ENCODE peak calls at places on chromosomes 7 and 10, in ten cellular contexts. F, J, M, N, Z, D, A, L, O and X are unnamed samples. For H3K4me1, the result is how much of the 10 kb centered on the place peaks cover.

GRCh38 chr7:17680943-17681351 is 259.3 kb downstream of the SNX13 start:
- DNase-seq in F (peak), J (peak), M (no peak), N (no peak), Z (no peak), D (no peak), A (no peak), L (no peak), O (no peak), X (no peak)

GRCh38 chr7:76193478-76193877 is 8.2 kb upstream of the SRRM3 start:
- DNase-seq in F (no peak), J (peak), M (no peak), N (no peak), Z (no peak), D (no peak), A (no peak), L (no peak), O (no peak), X (no peak)

GRCh38 chr10:79221110-79222051 is 125.9 kb upstream of the PPIF start:
- DNase-seq in F (peak), J (no peak), M (peak), N (peak), Z (peak), D (no peak), A (no peak), L (peak), O (peak), X (peak)

GRCh38 chr10:76136876-76137420 is 705.5 kb downstream of the LRMDA start:
- DNase-seq in F (no peak), J (no peak), M (no peak), N (no peak), Z (no peak), D (no peak), A (no peak), L (no peak), O (no peak), X (no peak)

GRCh38 chr7:271266-272107 is 18.5 kb upstream of the FOXL3 start:
- DNase-seq in F (no peak), J (no peak), M (no peak), N (no peak), Z (no peak), D (no peak), A (no peak), L (peak), O (no peak), X (no peak)

GRCh38 chr7:98735801-98736200 is 118.7 kb downstream of the NPTX2 start:
- DNase-seq in F (no peak), J (no peak), M (no peak), N (no peak), Z (no peak), D (no peak), A (no peak), L (peak), O (no peak), X (no peak)

GRCh38 chr10:91742189-91742588 is 56.0 kb upstream of the TNKS2 start:
- DNase-seq in F (peak), J (no peak), M (no peak), N (no peak), Z (no peak), D (no peak), A (no peak), L (no peak), O (no peak), X (no peak)

GRCh38 chr7:140036224-140036651 is 26.5 kb downstream of the PARP12 start:
- DNase-seq in F (no peak), J (no peak), M (no peak), N (no peak), Z (peak), D (no peak), A (no peak), L (no peak), O (no peak), X (no peak)

GRCh38 chr10:115665549-115665948 is 572.4 kb downstream of the ATRNL1 start:
- DNase-seq in F (no peak), J (no peak), M (no peak), N (no peak), Z (no peak), D (no peak), A (no peak), L (no peak), O (no peak), X (no peak)

GRCh38 chr10:73759512-73760115 is 15.4 kb downstream of the SEC24C start:
- DNase-seq in F (no peak), J (no peak), M (no peak), N (no peak), Z (no peak), D (no peak), A (no peak), L (peak), O (no peak), X (no peak)

GRCh38 chr10:51709324-51709972 is 10.1 kb upstream of the CSTF2T start:
- DNase-seq in F (no peak), J (no peak), M (no peak), N (no peak), Z (no peak), D (no peak), A (no peak), L (no peak), O (no peak), X (no peak)

GRCh38 chr7:4687956-4688355 is 5.9 kb downstream of the FOXK1 start:
- DNase-seq in F (no peak), J (no peak), M (no peak), N (no peak), Z (no peak), D (no peak), A (no peak), L (no peak), O (no peak), X (no peak)

GRCh38 chr10:124593431-124593985 is 131.9 kb downstream of the LHPP start:
- DNase-seq in F (no peak), J (no peak), M (no peak), N (no peak), Z (no peak), D (peak), A (no peak), L (peak), O (no peak), X (no peak)

GRCh38 chr10:66564341-66564740 is 361.5 kb upstream of the LRRTM3 start:
- DNase-seq in F (no peak), J (no peak), M (no peak), N (no peak), Z (no peak), D (no peak), A (no peak), L (no peak), O (no peak), X (no peak)

GRCh38 chr7:70497793-70498192 is 634.2 kb upstream of the GALNT17 start:
- DNase-seq in F (no peak), J (no peak), M (no peak), N (no peak), Z (no peak), D (no peak), A (no peak), L (no peak), O (no peak), X (no peak)

GRCh38 chr7:122884186-122884585 is 2.1 kb downstream of the CADPS2 start:
- DNase-seq in F (no peak), J (no peak), M (no peak), N (no peak), Z (no peak), D (no peak), A (no peak), L (no peak), O (no peak), X (peak)

GRCh38 chr10:71974489-71975011 is 10.4 kb downstream of the CHST3 start:
- DNase-seq in F (peak), J (peak), M (no peak), N (no peak), Z (peak), D (no peak), A (no peak), L (peak), O (no peak), X (no peak)

GRCh38 chr7:76396039-76396732 is 13.3 kb downstream of the SSC4D start:
- DNase-seq in F (no peak), J (peak), M (no peak), N (no peak), Z (no peak), D (no peak), A (no peak), L (no peak), O (no peak), X (no peak)

GRCh38 chr10:124523886-124524285 is 62.3 kb downstream of the LHPP start:
- DNase-seq in F (no peak), J (no peak), M (no peak), N (no peak), Z (no peak), D (no peak), A (no peak), L (no peak), O (no peak), X (no peak)

GRCh38 chr7:134811798-134812197 is 32.4 kb downstream of the CALD1 start:
- DNase-seq in F (peak), J (no peak), M (no peak), N (no peak), Z (no peak), D (no peak), A (no peak), L (no peak), O (no peak), X (no peak)

GRCh38 chr10:114751856-114752255 is 69.7 kb upstream of the FHIP2A start:
- DNase-seq in F (peak), J (no peak), M (no peak), N (no peak), Z (no peak), D (no peak), A (no peak), L (no peak), O (no peak), X (no peak)

GRCh38 chr10:112184052-112184371 is 447 bp upstream of the GPAM start:
- DNase-seq in F (no peak), J (no peak), M (no peak), N (no peak), Z (no peak), D (no peak), A (no peak), L (no peak), O (no peak), X (no peak)

GRCh38 chr7:136637826-136638225 is 230.6 kb upstream of the CHRM2 start:
- DNase-seq in F (no peak), J (no peak), M (no peak), N (no peak), Z (no peak), D (no peak), A (no peak), L (no peak), O (no peak), X (no peak)

GRCh38 chr7:44757311-44757710 is 8.7 kb downstream of the ZMIZ2 start:
- DNase-seq in F (no peak), J (no peak), M (no peak), N (peak), Z (no peak), D (no peak), A (no peak), L (peak), O (peak), X (no peak)

GRCh38 chr10:103739039-103739764 is 116.2 kb downstream of the SH3PXD2A start:
- DNase-seq in F (peak), J (no peak), M (peak), N (peak), Z (no peak), D (no peak), A (no peak), L (no peak), O (peak), X (peak)

GRCh38 chr10:27744478-27745379 is 890 bp downstream of the MKX start:
- DNase-seq in F (peak), J (peak), M (peak), N (peak), Z (no peak), D (peak), A (no peak), L (peak), O (peak), X (peak)

GRCh38 chr10:71998119-71998839 is 34.1 kb downstream of the CHST3 start:
- DNase-seq in F (no peak), J (no peak), M (peak), N (peak), Z (peak), D (no peak), A (no peak), L (peak), O (peak), X (no peak)

GRCh38 chr10:79390551-79391229 is 43.4 kb downstream of the PPIF start:
- DNase-seq in F (no peak), J (no peak), M (peak), N (peak), Z (peak), D (peak), A (no peak), L (peak), O (peak), X (no peak)

GRCh38 chr7:132574281-132574680 is 2.0 kb downstream of the PLXNA4 start:
- DNase-seq in F (no peak), J (no peak), M (no peak), N (no peak), Z (no peak), D (no peak), A (no peak), L (no peak), O (no peak), X (no peak)

GRCh38 chr10:104589431-104589830 is 51.7 kb upstream of the SORCS3 start:
- DNase-seq in F (no peak), J (no peak), M (no peak), N (no peak), Z (no peak), D (no peak), A (no peak), L (no peak), O (no peak), X (no peak)

GRCh38 chr7:31794851-31795250 is 107.8 kb downstream of the PPP1R17 start:
- DNase-seq in F (no peak), J (no peak), M (no peak), N (no peak), Z (no peak), D (no peak), A (no peak), L (no peak), O (no peak), X (no peak)

GRCh38 chr7:2281556-2281955 is 32.7 kb downstream of the SNX8 start:
- DNase-seq in F (peak), J (no peak), M (no peak), N (peak), Z (no peak), D (no peak), A (no peak), L (no peak), O (peak), X (no peak)

GRCh38 chr10:132745971-132746370 is 40.0 kb downstream of the NKX6-2 start:
- DNase-seq in F (no peak), J (no peak), M (no peak), N (no peak), Z (no peak), D (no peak), A (no peak), L (no peak), O (no peak), X (no peak)

GRCh38 chr10:106957825-106958581 is 206.5 kb downstream of the SORCS1 start:
- DNase-seq in F (no peak), J (no peak), M (no peak), N (no peak), Z (no peak), D (no peak), A (no peak), L (no peak), O (no peak), X (no peak)

DNA sequence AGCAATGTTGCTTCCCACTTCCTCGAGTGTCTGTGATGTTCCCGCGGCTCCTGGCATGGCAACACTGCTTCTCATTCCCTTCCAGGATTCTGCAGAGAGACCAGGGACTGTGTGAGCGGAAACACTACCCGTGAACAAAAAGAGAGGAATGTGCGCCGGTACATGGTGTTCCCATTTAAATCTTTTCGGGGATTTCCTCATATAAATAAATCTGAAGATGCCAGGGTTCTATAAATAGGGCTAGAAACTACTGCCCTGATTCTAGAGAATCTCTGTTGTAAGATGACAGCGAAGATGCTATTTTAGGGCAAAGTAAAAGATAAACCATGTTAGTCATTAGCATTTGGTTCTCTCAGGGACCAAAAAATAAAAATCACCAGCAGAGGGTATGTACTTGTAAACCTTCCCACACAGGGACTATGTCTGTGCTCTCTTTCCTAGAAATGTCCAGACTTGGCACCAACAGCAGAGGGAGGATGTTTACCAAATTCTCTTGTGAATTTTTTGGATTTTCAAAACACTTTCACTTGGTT is 92.2 kb upstream of the DDC start:
- DNase-seq in F (peak), J (no peak), M (no peak), N (no peak), Z (peak), D (no peak), A (no peak), L (no peak), O (peak), X (peak)
- TF ChIP-seq POLR2A in F (no peak), J (no peak), M (no peak), N (no peak), Z (no peak), D (no peak), A (no peak), L (no peak), O (no peak), X (no peak)

GRCh38 chr7:35728412-35729060 is 33.6 kb upstream of the HERPUD2 start:
- DNase-seq in F (no peak), J (no peak), M (no peak), N (no peak), Z (no peak), D (no peak), A (no peak), L (no peak), O (no peak), X (no peak)
- H3K4me1 ChIP-seq in F (under half), J (under half), M (under half), N (under half), Z (under half), D (under half), A (under half), L (half or more), O (under half), X (under half)

GRCh38 chr7:128939861-128940410 is 2.2 kb downstream of the IRF5 start:
- DNase-seq in F (no peak), J (no peak), M (no peak), N (no peak), Z (no peak), D (no peak), A (no peak), L (peak), O (no peak), X (no peak)
- TF ChIP-seq POLR2A in F (no peak), J (no peak), M (no peak), N (no peak), Z (no peak), D (no peak), A (no peak), L (no peak), O (no peak), X (no peak)

GRCh38 chr7:83015921-83016320 is 146.8 kb downstream of the PCLO start:
- DNase-seq in F (no peak), J (no peak), M (no peak), N (no peak), Z (no peak), D (no peak), A (no peak), L (no peak), O (no peak), X (no peak)
- H3K4me1 ChIP-seq in F (under half), J (under half), M (under half), N (under half), Z (under half), D (under half), A (under half), L (under half), O (under half), X (under half)

GRCh38 chr7:30771859-30772429 is 727 bp downstream of the MINDY4 start:
- DNase-seq in F (no peak), J (no peak), M (no peak), N (no peak), Z (peak), D (no peak), A (no peak), L (no peak), O (no peak), X (no peak)
- TF ChIP-seq POLR2A in F (no peak), J (no peak), M (no peak), N (no peak), Z (no peak), D (no peak), A (no peak), L (no peak), O (no peak), X (no peak)

GRCh38 chr7:116546054-116546453 is 21.2 kb downstream of the CAV1 start:
- DNase-seq in F (no peak), J (no peak), M (no peak), N (no peak), Z (no peak), D (no peak), A (no peak), L (no peak), O (no peak), X (no peak)
- H3K4me1 ChIP-seq in F (under half), J (under half), M (under half), N (under half), Z (under half), D (under half), A (under half), L (under half), O (under half), X (under half)

DNA sequence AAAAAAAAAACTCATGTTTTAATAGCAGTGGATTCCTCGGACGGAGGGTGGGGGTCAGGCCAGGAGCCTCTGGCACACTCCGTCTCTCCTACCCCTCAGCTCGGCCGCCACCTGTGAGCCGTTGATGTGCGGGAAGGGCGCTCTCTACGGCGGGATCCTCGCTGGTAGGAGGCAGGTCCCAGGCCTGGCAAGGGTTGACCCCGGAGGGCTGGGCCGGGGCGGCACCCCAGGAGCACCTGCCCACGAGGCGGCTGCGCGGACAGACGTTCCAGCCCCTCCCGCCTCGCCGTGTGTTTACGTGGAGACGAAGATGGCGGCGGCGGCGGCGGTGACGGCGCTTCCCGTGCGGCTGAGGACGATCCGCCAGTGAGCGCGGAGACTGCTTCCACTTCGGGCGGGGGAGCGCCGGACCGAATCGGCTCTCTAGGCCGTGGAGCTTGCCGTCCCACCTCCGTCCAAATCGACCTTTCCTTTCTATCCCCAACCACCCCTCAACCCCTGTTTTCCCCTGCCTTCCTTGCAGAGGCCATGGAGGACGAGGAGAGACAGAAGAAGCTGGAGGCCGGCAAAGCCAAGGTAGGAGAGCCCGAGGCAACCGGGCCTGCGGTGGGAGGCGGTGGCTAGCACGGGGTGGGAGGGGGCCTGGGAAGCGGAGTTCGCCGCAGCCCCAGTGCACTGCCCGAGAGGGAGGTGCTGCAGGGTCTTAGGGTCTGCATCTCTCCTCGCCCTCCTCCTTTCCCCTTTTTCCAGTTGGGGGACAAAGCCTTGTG is at the start of gene AKAP9:
- DNase-seq in F (peak), J (peak), M (peak), N (peak), Z (peak), D (peak), A (peak), L (peak), O (peak), X (peak)
- TF ChIP-seq POLR2A in F (peak), J (peak), M (peak), N (peak), Z (peak), D (peak), A (no peak), L (peak), O (peak), X (peak)

DNA sequence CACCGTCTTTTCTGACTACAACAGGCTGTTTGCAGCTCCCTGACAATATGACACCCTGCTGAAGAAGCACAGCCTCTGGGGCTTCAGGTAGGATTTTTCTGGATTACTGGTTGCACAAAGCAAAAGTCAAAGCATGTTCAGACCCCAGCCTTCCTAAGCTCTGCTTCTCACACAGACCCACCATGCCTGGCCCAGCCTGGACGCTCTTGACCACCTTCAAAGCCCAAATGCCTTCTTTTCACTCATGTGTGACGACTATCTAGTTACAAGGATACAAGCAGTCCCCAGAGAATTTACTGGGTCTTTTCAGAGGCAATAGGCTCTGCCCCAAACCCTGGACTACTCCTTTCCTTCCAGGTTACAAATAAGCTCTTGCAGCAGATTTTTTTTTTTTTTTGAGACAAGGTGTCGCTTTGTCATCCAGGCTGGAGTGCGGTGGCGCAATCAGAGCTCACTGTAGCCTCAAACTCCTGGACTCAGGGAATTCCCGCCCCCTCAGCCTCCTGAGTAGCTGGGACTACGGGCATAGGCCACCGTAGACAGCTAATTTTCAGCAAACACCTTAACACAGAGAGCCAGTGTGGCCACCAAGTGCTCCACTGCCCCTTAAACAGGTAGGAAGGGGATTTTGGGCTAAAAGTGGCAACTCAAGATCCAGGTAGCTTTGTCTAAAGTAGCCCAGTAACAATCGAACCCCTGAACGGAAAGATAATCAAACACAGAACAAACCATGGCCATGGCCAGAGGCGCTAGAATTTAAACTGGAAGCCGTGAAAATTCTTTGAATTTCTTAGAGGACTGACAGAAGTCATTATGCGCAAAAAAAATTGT is 16.2 kb downstream of the SVIL start:
- DNase-seq in F (peak), J (peak), M (peak), N (no peak), Z (peak), D (peak), A (no peak), L (no peak), O (peak), X (peak)
- H3K4me1 ChIP-seq in F (under half), J (under half), M (under half), N (under half), Z (under half), D (under half), A (under half), L (under half), O (under half), X (under half)